ENCODE peak calls at places on chromosome 17, in ten cellular contexts. D, H, U, N, A, K, T, O, M and W are unnamed samples.

GRCh38 chr17:74619077-74619673 is 4.4 kb downstream of the CD300E start:
- DNase-seq in D (peak; percentile 13), H (no peak), U (no peak), N (no peak), A (no peak), K (peak; percentile 39), T (peak; percentile 32), O (no peak), M (no peak), W (no peak)

GRCh38 chr17:82674656-82675475 is 23.6 kb downstream of the RAB40B start:
- DNase-seq in D (no peak), H (peak; percentile 43), U (no peak), N (no peak), A (no peak), K (peak; percentile 3), T (no peak), O (no peak), M (no peak), W (no peak)

GRCh38 chr17:83129676-83130075 is 50.3 kb downstream of the METRNL start:
- DNase-seq in D (no peak), H (peak; percentile 22), U (no peak), N (no peak), A (no peak), K (no peak), T (no peak), O (no peak), M (no peak), W (no peak)

GRCh38 chr17:51391992-51392654 is 131.8 kb downstream of the UTP18 start:
- DNase-seq in D (no peak), H (no peak), U (peak; percentile 15), N (no peak), A (no peak), K (no peak), T (no peak), O (no peak), M (no peak), W (no peak)

GRCh38 chr17:62653002-62653830 is 25.7 kb downstream of the MRC2 start:
- DNase-seq in D (peak; percentile 58), H (peak; percentile 71), U (no peak), N (peak; percentile 52), A (no peak), K (peak; percentile 67), T (peak; percentile 46), O (peak; percentile 61), M (peak; percentile 68), W (no peak)

GRCh38 chr17:55986817-55987216 is 166.5 kb upstream of the ANKFN1 start:
- DNase-seq in D (no peak), H (no peak), U (no peak), N (no peak), A (no peak), K (no peak), T (no peak), O (no peak), M (no peak), W (no peak)

GRCh38 chr17:78535285-78536197 is 41.7 kb downstream of the DNAH17 start:
- DNase-seq in D (no peak), H (no peak), U (peak; percentile 91), N (no peak), A (no peak), K (no peak), T (no peak), O (no peak), M (no peak), W (no peak)

GRCh38 chr17:40021471-40021961 is 6.3 kb downstream of the CSF3 start:
- DNase-seq in D (peak; percentile 67), H (no peak), U (peak; percentile 94), N (no peak), A (peak; percentile 72), K (peak; percentile 71), T (peak; percentile 68), O (no peak), M (peak; percentile 42), W (no peak)

GRCh38 chr17:55420776-55421178 is 858 bp downstream of the MMD start:
- DNase-seq in D (no peak), H (peak; percentile 80), U (no peak), N (peak; percentile 57), A (no peak), K (peak; percentile 42), T (peak; percentile 35), O (peak; percentile 34), M (no peak), W (no peak)

GRCh38 chr17:38733315-38734234 is 3.4 kb downstream of the CISD3 start:
- DNase-seq in D (no peak), H (no peak), U (no peak), N (no peak), A (no peak), K (no peak), T (no peak), O (peak; percentile 73), M (no peak), W (no peak)

GRCh38 chr17:15134363-15134762 is 130.8 kb downstream of the PMP22 start:
- DNase-seq in D (no peak), H (no peak), U (no peak), N (no peak), A (no peak), K (no peak), T (no peak), O (no peak), M (no peak), W (no peak)

DNA sequence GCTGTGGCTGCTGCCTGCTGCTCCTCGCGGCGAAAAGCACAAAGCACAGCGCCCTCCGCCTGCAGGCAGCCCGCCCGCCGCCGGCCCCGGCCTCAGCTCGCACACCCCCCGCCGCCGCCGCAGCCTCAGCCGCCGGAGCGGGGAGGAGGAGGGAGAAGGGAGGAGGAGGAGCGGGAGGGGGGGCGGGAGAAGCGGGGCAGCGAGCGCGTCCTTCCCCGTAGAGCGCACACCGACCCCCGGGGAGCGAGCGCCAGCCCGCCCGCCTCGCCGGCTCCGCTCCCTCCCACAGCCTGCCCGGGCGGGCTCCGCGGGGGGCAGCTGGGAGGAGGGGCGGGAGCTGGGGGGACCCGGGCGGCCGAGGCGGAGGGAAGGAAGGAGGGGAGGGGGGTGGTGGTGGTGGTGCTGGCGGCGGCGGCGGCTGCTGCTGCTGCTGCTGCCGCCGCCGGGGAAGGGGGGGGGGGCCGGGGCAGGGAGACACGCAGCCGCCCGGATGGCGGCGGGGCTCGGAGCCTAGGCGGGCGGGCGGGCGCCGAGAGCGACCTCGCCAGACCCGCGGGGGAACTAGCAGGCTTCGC is at the start of gene UBTF:
- DNase-seq in D (peak; percentile 69), H (peak; percentile 70), U (no peak), N (peak; percentile 63), A (no peak), K (peak; percentile 71), T (peak; percentile 72), O (peak; percentile 71), M (peak; percentile 72), W (no peak)
- TF ChIP-seq CTCF in D (no peak), H (peak; percentile 4), U (no peak), N (no peak), A (no peak), K (no peak), T (no peak), O (peak; percentile 22), M (peak; percentile 5), W (no peak)

GRCh38 chr17:21677126-21677910 is 15.0 kb upstream of the KCNJ18 start:
- DNase-seq in D (no peak), H (no peak), U (no peak), N (no peak), A (no peak), K (no peak), T (no peak), O (no peak), M (no peak), W (no peak)

GRCh38 chr17:21678451-21679081 is 13.8 kb upstream of the KCNJ18 start:
- DNase-seq in D (no peak), H (no peak), U (no peak), N (no peak), A (no peak), K (peak; percentile 14), T (no peak), O (no peak), M (no peak), W (no peak)

GRCh38 chr17:21677911-21678310 is 14.4 kb upstream of the KCNJ18 start:
- DNase-seq in D (no peak), H (no peak), U (no peak), N (no peak), A (no peak), K (no peak), T (no peak), O (no peak), M (no peak), W (no peak)

GRCh38 chr17:21676281-21677111 is 15.8 kb upstream of the KCNJ18 start:
- DNase-seq in D (no peak), H (no peak), U (no peak), N (no peak), A (no peak), K (no peak), T (no peak), O (no peak), M (no peak), W (no peak)

GRCh38 chr17:21674242-21674731 is 18.0 kb upstream of the KCNJ18 start:
- DNase-seq in D (no peak), H (no peak), U (no peak), N (no peak), A (no peak), K (no peak), T (no peak), O (no peak), M (no peak), W (no peak)
- TF ChIP-seq CTCF in D (no peak), H (no peak), U (no peak), N (no peak), A (no peak), K (no peak), T (no peak), O (no peak), M (no peak), W (no peak)

DNA sequence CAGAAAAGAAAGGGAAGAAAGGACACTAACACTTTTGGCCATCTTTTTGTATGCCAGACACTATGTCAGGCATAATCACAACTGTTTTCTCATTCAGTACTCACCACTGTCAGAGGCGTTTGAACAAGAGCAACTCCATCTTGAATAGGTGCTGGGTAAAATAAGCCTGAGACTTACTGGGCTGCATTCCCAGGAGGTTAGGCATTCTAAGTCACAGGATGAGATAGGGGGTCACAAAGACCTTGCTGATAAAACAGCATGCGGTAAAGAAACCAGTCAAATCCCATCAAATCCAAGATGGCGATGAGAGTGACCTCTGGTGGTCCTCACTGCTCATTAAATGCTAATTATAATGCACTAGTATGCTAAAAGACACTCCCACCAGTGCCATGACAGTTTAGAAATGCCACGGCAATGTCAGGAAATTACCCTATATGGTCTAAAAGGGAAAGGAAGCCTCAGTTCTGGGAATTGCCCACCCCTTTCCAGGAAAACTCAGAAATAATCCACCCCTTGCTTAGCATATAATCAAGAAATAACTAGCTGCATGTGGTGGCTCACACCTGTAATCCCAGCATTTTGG is 14.9 kb upstream of the LYRM9 start:
- DNase-seq in D (no peak), H (no peak), U (no peak), N (no peak), A (no peak), K (no peak), T (no peak), O (no peak), M (no peak), W (no peak)
- TF ChIP-seq CTCF in D (no peak), H (no peak), U (no peak), N (no peak), A (no peak), K (no peak), T (no peak), O (no peak), M (no peak), W (no peak)

DNA sequence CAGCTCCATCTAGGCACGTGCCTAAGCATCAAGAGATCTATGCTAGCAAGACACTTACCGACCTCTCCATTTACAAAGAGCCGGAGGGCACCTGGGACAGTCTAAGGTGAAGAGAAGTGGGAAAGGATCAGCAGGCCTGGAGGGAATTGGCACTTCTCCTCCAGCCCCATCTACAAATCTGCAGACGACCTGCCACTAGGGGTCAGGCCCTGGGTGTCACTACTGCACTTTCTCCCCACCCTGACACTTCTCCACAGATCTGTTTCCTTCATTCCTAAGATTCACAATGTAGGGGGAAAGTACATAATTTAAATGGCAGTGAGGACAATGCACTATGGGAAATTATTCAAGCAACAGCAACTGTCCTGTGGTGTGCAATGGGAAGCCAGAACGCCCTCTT is 8.1 kb downstream of the MKS1 start:
- DNase-seq in D (no peak), H (no peak), U (no peak), N (no peak), A (no peak), K (no peak), T (no peak), O (no peak), M (no peak), W (no peak)
- TF ChIP-seq CTCF in D (no peak), H (no peak), U (no peak), N (no peak), A (peak; percentile 18), K (no peak), T (peak; percentile 4), O (no peak), M (no peak), W (no peak)